ENCODE peak calls at places on chromosomes 7 and 10, in six cellular contexts. O, D, Z, L, Q and I are unnamed samples.

GRCh38 chr7:7681936-7682329 is 36.5 kb downstream of the RPA3 start:
- DNase-seq in Z (no peak), O (no peak), L (no peak), Q (no peak), D (no peak), I (no peak)

GRCh38 chr7:26348987-26349809 is 57.5 kb downstream of the SNX10 start:
- DNase-seq in D (no peak), Z (no peak), O (no peak), L (no peak), Q (no peak), I (no peak)

GRCh38 chr10:5618042-5618441 is 48.4 kb downstream of the ASB13 start:
- DNase-seq in Q (no peak), Z (no peak), D (no peak), O (no peak), L (no peak), I (no peak)

GRCh38 chr7:29809533-29810155 is 3.3 kb downstream of the WIPF3 start:
- DNase-seq in D (no peak), Q (no peak), O (no peak), L (no peak), Z (no peak), I (no peak)

GRCh38 chr7:41733063-41733398 is 30.1 kb upstream of the INHBA start:
- DNase-seq in Q (peak), D (no peak), L (peak), Z (no peak), O (no peak), I (peak)

GRCh38 chr7:124413029-124413428 is 352.6 kb downstream of the GPR37 start:
- DNase-seq in Z (no peak), L (no peak), O (no peak), Q (no peak), D (no peak), I (no peak)

GRCh38 chr7:28725045-28725630 is 233.0 kb downstream of the TRIL start:
- DNase-seq in Z (no peak), D (no peak), Q (no peak), O (no peak), L (no peak), I (no peak)

GRCh38 chr7:108382932-108383331 is 73.3 kb downstream of the NRCAM start:
- DNase-seq in D (no peak), Q (no peak), O (no peak), L (no peak), Z (no peak), I (no peak)

GRCh38 chr7:35802649-35803048 is 1.8 kb downstream of the SEPTIN7 start:
- DNase-seq in Z (no peak), D (no peak), L (no peak), O (no peak), Q (no peak), I (no peak)

GRCh38 chr10:43256531-43257209 is 10.2 kb downstream of the RASGEF1A start:
- DNase-seq in L (no peak), O (no peak), D (no peak), Q (no peak), Z (no peak), I (no peak)

GRCh38 chr10:42932735-42933453 is 144.0 kb upstream of the RET start:
- DNase-seq in O (no peak), D (peak), Q (no peak), L (no peak), Z (peak), I (no peak)

GRCh38 chr10:69056129-69056528 is 31.8 kb upstream of the SRGN start:
- DNase-seq in Q (no peak), O (no peak), Z (no peak), L (no peak), D (no peak), I (no peak)

GRCh38 chr10:97914837-97915211 is 65.2 kb downstream of the GOLGA7B start:
- DNase-seq in Z (peak), D (peak), Q (no peak), L (peak), O (peak), I (peak)

GRCh38 chr7:137978464-137979237 is 23.2 kb downstream of the CREB3L2 start:
- DNase-seq in L (peak), Z (no peak), Q (peak), D (no peak), O (peak), I (peak)

GRCh38 chr10:19952611-19953010 is 136.4 kb downstream of the PLXDC2 start:
- DNase-seq in L (no peak), Q (no peak), D (no peak), Z (no peak), O (no peak), I (no peak)

GRCh38 chr10:86178401-86179142 is 188.0 kb downstream of the GRID1 start:
- DNase-seq in O (no peak), L (peak), Q (no peak), Z (no peak), D (peak), I (no peak)

GRCh38 chr7:66899552-66900280 is 21.3 kb upstream of the TMEM248 start:
- DNase-seq in Q (no peak), Z (no peak), O (no peak), L (no peak), D (no peak), I (no peak)

GRCh38 chr10:29917311-29917710 is 142.1 kb downstream of the JCAD start:
- DNase-seq in Q (no peak), O (peak), Z (no peak), D (no peak), L (no peak), I (no peak)

GRCh38 chr10:131829156-131829930 is 71.5 kb upstream of the PPP2R2D start:
- DNase-seq in Q (no peak), O (no peak), L (no peak), D (no peak), Z (no peak), I (no peak)

GRCh38 chr10:84427903-84428650 is 99.7 kb downstream of the CCSER2 start:
- DNase-seq in Z (no peak), D (no peak), O (peak), L (no peak), Q (no peak), I (no peak)

GRCh38 chr10:4111593-4111992 is 326.6 kb upstream of the KLF6 start:
- DNase-seq in L (no peak), Z (no peak), D (no peak), Q (no peak), O (no peak), I (no peak)

GRCh38 chr10:122141821-122142651 is 129.1 kb upstream of the BTBD16 start:
- DNase-seq in L (peak), Q (no peak), Z (no peak), O (no peak), D (no peak), I (peak)

GRCh38 chr10:10860455-10860976 is 157.2 kb upstream of the CELF2 start:
- DNase-seq in Z (no peak), D (no peak), L (no peak), Q (no peak), O (no peak), I (no peak)

GRCh38 chr10:88810196-88810961 is 7.8 kb downstream of the LIPM start:
- DNase-seq in D (peak), Z (no peak), O (peak), L (peak), Q (peak), I (peak)

GRCh38 chr7:118311121-118311803 is 86.8 kb downstream of the ANKRD7 start:
- DNase-seq in O (peak), D (no peak), Q (no peak), L (no peak), Z (no peak), I (no peak)

GRCh38 chr7:91251877-91252276 is 12.4 kb upstream of the FZD1 start:
- DNase-seq in D (no peak), Q (no peak), Z (no peak), L (peak), O (no peak), I (no peak)

GRCh38 chr7:140621326-140622035 is 19.1 kb downstream of the DENND2A start:
- DNase-seq in Z (no peak), D (no peak), L (peak), O (no peak), Q (no peak), I (peak)

GRCh38 chr10:28120043-28120749 is 121.3 kb upstream of the ODAD2 start:
- DNase-seq in L (no peak), O (peak), Q (no peak), Z (no peak), D (no peak), I (no peak)

GRCh38 chr10:21181451-21181850 is 284.3 kb upstream of the NEBL start:
- DNase-seq in D (no peak), Z (no peak), O (no peak), Q (no peak), L (no peak), I (no peak)

GRCh38 chr10:31072453-31072852 is 40.8 kb upstream of the ZNF438 start:
- DNase-seq in L (no peak), O (no peak), D (no peak), Z (no peak), Q (no peak), I (no peak)

GRCh38 chr7:150322114-150322832 is 882 bp upstream of the LRRC61 start:
- DNase-seq in L (no peak), O (no peak), Q (no peak), Z (no peak), D (peak), I (no peak)

GRCh38 chr7:98284335-98285036 is 3.0 kb downstream of the BRI3 start:
- DNase-seq in Q (peak), Z (no peak), D (peak), O (peak), L (peak), I (peak)

GRCh38 chr10:15166325-15166724 is 2.2 kb downstream of the NMT2 start:
- DNase-seq in L (no peak), Z (no peak), O (no peak), Q (no peak), D (no peak), I (no peak)

GRCh38 chr7:107069457-107069856 is 25.0 kb downstream of the PRKAR2B start:
- DNase-seq in D (no peak), L (no peak), Q (no peak), Z (no peak), O (no peak), I (no peak)

GRCh38 chr10:132094581-132095234 is 29.0 kb downstream of the JAKMIP3 start:
- DNase-seq in O (no peak), D (no peak), Q (no peak), Z (no peak), L (no peak), I (no peak)

GRCh38 chr7:92745241-92745640 is 91.1 kb downstream of the CDK6 start:
- DNase-seq in Q (no peak), L (no peak), D (no peak), Z (no peak), O (no peak), I (no peak)